ENCODE peak calls at places on chromosomes 16 and 17, in six cellular contexts. K is BJ, P is fibroblast of the aortic adventitia, O is left ventricle myocardium inferior, L is fibroblast of mammary gland, I is AG10803. Z is an unnamed sample.

GRCh38 chr17:75271955-75272847 is 1.2 kb upstream of the MIF4GD start:
- DNase-seq in L (peak), O (peak), K (no peak), P (no peak), I (peak), Z (peak)

GRCh38 chr16:1351582-1352362 is at the start of the genes GNPTG and TSR3:
- DNase-seq in O (peak), P (peak), K (peak), L (peak), I (peak), Z (peak)

GRCh38 chr17:4529533-4530152 is 25.5 kb downstream of the MYBBP1A start:
- DNase-seq in K (no peak), O (no peak), L (no peak), I (no peak), P (no peak), Z (peak)

GRCh38 chr17:74536890-74537289 is 5.6 kb upstream of the CD300LB start:
- DNase-seq in K (no peak), P (no peak), O (no peak), I (no peak), L (no peak), Z (no peak)

GRCh38 chr17:49985310-49985990 is 9.6 kb downstream of the DLX3 start:
- DNase-seq in P (no peak), L (no peak), O (no peak), K (no peak), I (no peak), Z (no peak)

GRCh38 chr16:86471896-86472295 is 38.4 kb upstream of the FOXF1 start:
- DNase-seq in K (no peak), P (no peak), O (no peak), I (no peak), L (peak), Z (no peak)

GRCh38 chr16:22353188-22353919 is 21.1 kb downstream of the CDR2 start:
- DNase-seq in I (peak), O (no peak), L (peak), P (peak), K (peak), Z (no peak)

GRCh38 chr16:525520-526180 is 1.9 kb upstream of the CAPN15 start:
- DNase-seq in L (peak), P (peak), K (peak), O (no peak), I (peak), Z (no peak)

GRCh38 chr17:67157732-67158639 is 87.0 kb downstream of the HELZ start:
- DNase-seq in P (peak), I (peak), K (no peak), O (no peak), L (peak), Z (peak)

GRCh38 chr17:33680479-33680878 is 387.4 kb upstream of the ASIC2 start:
- DNase-seq in O (no peak), P (no peak), I (no peak), K (no peak), L (no peak), Z (no peak)

GRCh38 chr17:17950347-17950746 is 21.9 kb downstream of the TOM1L2 start:
- DNase-seq in K (no peak), L (no peak), I (no peak), O (no peak), P (no peak), Z (no peak)

GRCh38 chr17:4806770-4807533 is at the start of gene PLD2:
- DNase-seq in O (peak), K (peak), P (peak), I (peak), L (peak), Z (peak)

GRCh38 chr16:73427177-73427576 is 379.2 kb upstream of the ZFHX3 start:
- DNase-seq in L (no peak), P (no peak), K (no peak), O (no peak), I (no peak), Z (no peak)

GRCh38 chr16:83802135-83802534 is 5.6 kb upstream of the HSBP1 start:
- DNase-seq in P (peak), K (peak), O (no peak), I (peak), L (peak), Z (no peak)

GRCh38 chr16:13906426-13907089 is 13.4 kb upstream of the ERCC4 start:
- DNase-seq in I (no peak), L (peak), P (no peak), O (no peak), K (no peak), Z (no peak)

GRCh38 chr16:19348578-19349315 is 63.2 kb downstream of the CLEC19A start:
- DNase-seq in K (no peak), P (no peak), L (no peak), O (no peak), I (no peak), Z (peak)

GRCh38 chr17:65914784-65915342 is 277.1 kb downstream of the CEP112 start:
- DNase-seq in K (no peak), L (no peak), I (no peak), O (no peak), P (no peak), Z (no peak)

GRCh38 chr17:39776267-39776666 is 38.5 kb downstream of the GRB7 start:
- DNase-seq in I (no peak), O (no peak), L (no peak), P (no peak), K (no peak), Z (no peak)

GRCh38 chr16:14963281-14964173 is 11.3 kb upstream of the PDXDC1 start:
- DNase-seq in P (no peak), I (no peak), O (no peak), L (no peak), K (no peak), Z (no peak)

GRCh38 chr16:84535408-84535807 is 30.9 kb upstream of the MEAK7 start:
- DNase-seq in I (no peak), L (no peak), P (no peak), O (no peak), K (no peak), Z (no peak)

GRCh38 chr17:82815354-82815753 is 24.5 kb downstream of the ZNF750 start:
- DNase-seq in L (no peak), P (no peak), K (no peak), I (no peak), O (no peak), Z (no peak)

GRCh38 chr17:40307001-40307690 is 1.8 kb upstream of the RARA start:
- DNase-seq in P (peak), O (no peak), K (no peak), L (peak), I (peak), Z (peak)

GRCh38 chr17:55625516-55625915 is 97.1 kb downstream of the TMEM100 start:
- DNase-seq in I (no peak), K (no peak), P (no peak), O (no peak), L (no peak), Z (no peak)

GRCh38 chr16:84834403-84834772 is 14.6 kb downstream of the CRISPLD2 start:
- DNase-seq in L (peak), O (no peak), K (peak), P (peak), I (peak), Z (no peak)

GRCh38 chr17:17467021-17467420 is 9.8 kb upstream of the MED9 start:
- DNase-seq in L (no peak), K (no peak), O (no peak), P (no peak), I (no peak), Z (peak)

GRCh38 chr16:68387301-68387700 is 61.0 kb downstream of the SMPD3 start:
- DNase-seq in I (no peak), K (no peak), O (no peak), L (no peak), P (no peak), Z (no peak)

GRCh38 chr17:75525806-75526554 is 483 bp downstream of the LLGL2 start:
- DNase-seq in I (no peak), L (no peak), P (no peak), O (no peak), K (no peak), Z (peak)

GRCh38 chr16:1567988-1568387 is 34.5 kb downstream of the TMEM204 start:
- DNase-seq in I (no peak), K (no peak), L (no peak), O (no peak), P (no peak), Z (no peak)

GRCh38 chr17:64005734-64006167 is 7.6 kb downstream of the PRR29 start:
- DNase-seq in P (no peak), L (no peak), I (no peak), O (no peak), K (no peak), Z (no peak)

GRCh38 chr17:77298811-77299210 is 158.0 kb downstream of the SEC14L1 start:
- DNase-seq in I (no peak), L (no peak), K (no peak), O (no peak), P (no peak), Z (no peak)

GRCh38 chr17:27608330-27609230 is 22.4 kb upstream of the LGALS9 start:
- DNase-seq in L (no peak), P (no peak), I (no peak), K (no peak), O (no peak), Z (no peak)

GRCh38 chr17:27607692-27608091 is 23.3 kb upstream of the LGALS9 start:
- DNase-seq in K (no peak), I (no peak), O (no peak), L (no peak), P (no peak), Z (no peak)

GRCh38 chr17:27612160-27612767 is 18.7 kb upstream of the LGALS9 start:
- DNase-seq in P (no peak), L (peak), O (no peak), K (no peak), I (peak), Z (no peak)

GRCh38 chr17:27610304-27610676 is 20.7 kb upstream of the LGALS9 start:
- DNase-seq in O (no peak), K (no peak), L (no peak), I (no peak), P (no peak), Z (no peak)

GRCh38 chr17:27609606-27610303 is 21.2 kb upstream of the LGALS9 start:
- DNase-seq in K (no peak), P (peak), O (no peak), I (peak), L (peak), Z (peak)
- TF ChIP-seq CTCF in K (peak), P (peak), O (peak), I (peak), L (peak), Z (peak)

GRCh38 chr16:88940196-88941050 is 36.6 kb downstream of the CBFA2T3 start:
- DNase-seq in K (no peak), P (no peak), I (no peak), O (no peak), L (no peak), Z (peak)
- H3K4me3 ChIP-seq in K (no peak), P (no peak), I (no peak), O (peak), L (no peak), Z (peak)

DNA sequence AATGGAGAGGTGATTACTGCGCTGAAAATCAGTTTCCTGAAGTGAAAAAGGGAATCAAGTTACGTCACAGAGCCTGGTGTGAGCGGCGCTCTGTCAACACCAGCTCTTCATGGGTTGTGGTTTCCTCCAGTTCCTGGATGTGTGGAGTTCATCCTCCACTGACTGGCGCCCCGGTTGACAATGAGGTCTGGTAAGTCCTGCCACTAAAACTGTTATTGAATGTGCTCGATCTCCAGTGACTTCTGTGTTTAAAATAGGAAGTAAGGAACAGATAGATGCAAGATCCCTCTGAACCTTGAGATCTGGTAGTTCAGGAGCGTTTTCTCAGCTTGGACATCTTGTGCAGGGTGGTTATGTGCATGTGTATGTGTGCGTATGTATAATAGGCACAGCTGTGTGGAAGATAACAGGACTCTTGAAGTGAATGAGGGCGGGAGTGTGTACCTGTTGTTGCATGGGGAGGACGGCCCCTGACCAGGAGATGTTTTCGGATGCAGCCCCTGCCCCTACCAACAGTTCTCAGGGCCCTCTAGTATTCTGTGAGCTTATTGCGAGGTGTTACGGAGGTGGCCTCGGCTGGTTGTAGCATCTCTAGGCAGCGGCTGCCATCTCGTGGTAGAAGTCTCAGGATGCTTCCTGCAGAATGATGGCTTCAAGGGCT is 22.0 kb upstream of the GOT2 start:
- DNase-seq in I (peak), K (no peak), P (peak), O (peak), L (peak), Z (peak)
- TF ChIP-seq CTCF in I (peak), K (peak), P (peak), O (peak), L (peak), Z (peak)

DNA sequence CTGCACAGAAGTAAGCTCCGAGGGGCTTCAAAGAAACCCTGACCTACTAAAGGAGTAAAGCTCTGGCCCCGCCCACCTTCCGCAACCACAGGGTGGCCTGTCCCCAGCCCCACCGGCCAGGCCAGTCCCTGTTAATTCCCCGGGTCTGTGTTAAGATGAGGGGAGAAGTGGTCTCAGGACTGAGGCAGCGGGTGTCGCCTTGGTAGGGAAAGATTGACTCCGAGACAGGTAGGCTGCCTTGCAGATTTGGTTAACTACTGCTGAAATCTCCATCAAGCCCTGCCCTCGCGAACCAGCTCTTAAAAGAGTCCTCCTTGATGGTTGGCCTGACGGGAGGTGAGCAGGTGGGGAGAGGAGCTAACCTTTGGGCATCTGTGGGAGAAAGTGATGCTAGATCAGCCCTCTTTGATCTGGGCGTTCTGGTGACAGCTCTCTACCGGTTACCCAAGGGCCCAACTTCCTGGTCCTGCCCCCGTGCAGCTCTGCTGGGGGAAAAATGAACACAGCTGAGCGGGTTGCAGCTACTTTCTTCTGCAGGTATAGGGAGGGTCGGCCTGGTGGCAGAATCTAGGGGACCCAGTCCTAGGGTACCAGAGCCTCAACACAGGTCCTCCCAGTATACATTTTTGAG is 2.8 kb downstream of the SHISA9 start:
- DNase-seq in L (no peak), K (no peak), I (no peak), P (no peak), O (no peak), Z (no peak)
- H3K4me3 ChIP-seq in L (no peak), K (no peak), I (no peak), P (no peak), O (peak), Z (no peak)

GRCh38 chr16:24921229-24921628 is 75.5 kb downstream of the SLC5A11 start:
- DNase-seq in P (no peak), K (no peak), I (no peak), O (no peak), L (no peak), Z (no peak)
- TF ChIP-seq CTCF in P (no peak), K (no peak), I (no peak), O (no peak), L (no peak), Z (no peak)

GRCh38 chr17:58331815-58332719 is 3.5 kb upstream of the TSPOAP1 start:
- DNase-seq in L (no peak), I (no peak), P (no peak), O (peak), K (no peak), Z (no peak)

GRCh38 chr17:58329808-58330543 is 1.4 kb upstream of the TSPOAP1 start:
- DNase-seq in P (no peak), L (no peak), K (no peak), O (no peak), I (no peak), Z (no peak)

GRCh38 chr17:58330544-58330996 is 2.0 kb upstream of the TSPOAP1 start:
- DNase-seq in P (no peak), I (no peak), O (peak), L (no peak), K (no peak), Z (no peak)

GRCh38 chr17:58332720-58333395 is 4.3 kb upstream of the TSPOAP1 start:
- DNase-seq in K (no peak), O (peak), L (no peak), I (no peak), P (no peak), Z (no peak)

GRCh38 chr17:58330997-58331814 is 2.6 kb upstream of the TSPOAP1 start:
- DNase-seq in O (peak), K (no peak), L (no peak), P (no peak), I (no peak), Z (no peak)
- H3K4me3 ChIP-seq in O (peak), K (no peak), L (no peak), P (no peak), I (no peak), Z (no peak)

DNA sequence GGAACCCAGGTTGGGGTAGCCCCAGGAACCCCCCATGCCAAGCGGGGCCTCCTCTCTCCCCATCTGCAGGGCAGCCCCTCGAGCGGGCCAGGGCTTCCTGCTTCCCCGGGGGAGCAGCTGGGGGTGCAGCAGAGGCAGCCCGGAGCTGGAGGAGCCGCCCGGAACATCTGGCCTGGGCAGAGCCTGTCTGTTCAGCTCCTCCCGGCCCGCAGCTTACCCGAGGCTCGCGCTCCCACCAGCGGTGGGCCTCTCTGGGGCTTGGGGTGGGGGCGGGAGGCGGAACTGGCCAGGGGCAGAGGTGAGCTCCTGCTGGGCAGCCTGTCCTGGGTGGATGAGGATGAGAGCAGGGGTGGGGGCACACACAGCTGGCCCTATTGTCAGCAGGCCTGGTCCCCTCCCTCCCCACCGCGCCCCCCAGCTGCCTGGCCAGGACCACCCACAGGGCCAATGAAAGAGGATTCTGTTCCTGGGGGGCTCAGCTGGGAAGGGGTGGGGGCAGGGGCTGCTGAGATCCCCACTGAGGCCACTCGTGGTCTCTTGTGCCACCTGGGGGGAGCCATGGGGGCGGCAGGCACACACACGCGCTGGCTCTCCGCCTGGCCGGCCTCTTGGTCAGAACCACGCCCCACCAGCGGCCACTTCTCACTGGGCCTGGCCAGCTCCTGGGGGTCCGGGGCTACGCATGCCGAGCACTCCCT is 34.7 kb downstream of the BAHCC1 start:
- DNase-seq in P (peak), I (peak), L (peak), O (peak), K (no peak), Z (no peak)
- TF ChIP-seq CTCF in P (peak), I (peak), L (no peak), O (peak), K (no peak), Z (peak)

DNA sequence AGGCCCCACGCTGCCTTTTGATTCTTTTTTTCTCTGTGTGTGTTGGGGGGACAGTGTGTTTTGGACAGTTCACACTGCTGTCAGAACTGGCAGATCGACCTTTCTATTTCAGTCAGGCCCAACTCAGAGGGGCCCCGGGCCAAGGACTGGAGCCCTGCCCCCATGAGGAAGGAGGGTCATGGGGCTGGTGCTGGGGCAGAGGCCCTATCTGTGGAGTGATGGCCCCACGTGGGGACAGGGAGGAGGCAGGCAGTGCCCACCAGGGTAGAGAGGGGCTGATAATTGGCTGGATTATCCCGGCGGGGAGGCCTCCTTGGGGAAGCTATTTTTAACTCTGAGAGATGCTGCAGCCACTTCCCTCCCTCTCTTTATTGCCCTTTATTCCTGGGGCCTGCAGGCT is 5.7 kb upstream of the KCNJ12 start:
- DNase-seq in P (peak), K (no peak), O (peak), L (no peak), I (no peak), Z (peak)
- H3K4me3 ChIP-seq in P (no peak), K (no peak), O (peak), L (no peak), I (no peak), Z (no peak)

Z was measured in WERI-Rb-1.